ENCODE peak calls at places on chromosomes 13 and 19, in eight cellular contexts. D, P, C, R, I, L, T and S are unnamed samples.

GRCh38 chr13:112188298-112188610 is 121.3 kb downstream of the SOX1 start:
- DNase-seq in L (no peak), D (no peak), T (no peak), P (no peak), I (no peak), R (no peak), C (no peak), S (no peak)

GRCh38 chr13:75181906-75182305 is 300.1 kb downstream of the TBC1D4 start:
- DNase-seq in L (no peak), T (no peak), R (no peak), D (no peak), P (peak), I (no peak), C (no peak), S (no peak)

GRCh38 chr13:112697756-112698655 is 8.2 kb downstream of the ATP11A start:
- DNase-seq in I (no peak), P (no peak), R (no peak), D (no peak), C (no peak), L (no peak), T (no peak), S (no peak)

GRCh38 chr19:3981373-3981735 is 3.9 kb downstream of the EEF2 start:
- DNase-seq in R (no peak), P (no peak), L (no peak), T (no peak), D (no peak), I (no peak), C (no peak), S (no peak)

GRCh38 chr13:21033866-21034601 is 27.4 kb downstream of the LATS2 start:
- DNase-seq in R (no peak), C (no peak), D (no peak), P (no peak), T (no peak), I (no peak), L (no peak), S (no peak)

GRCh38 chr19:43532571-43532961 is 422 bp upstream of the ZNF575 start:
- DNase-seq in I (peak), D (peak), P (no peak), R (no peak), L (no peak), T (no peak), C (no peak), S (no peak)

GRCh38 chr19:33905937-33906577 is 109.4 kb downstream of the KCTD15 start:
- DNase-seq in P (no peak), C (peak), T (no peak), L (no peak), D (peak), R (peak), I (no peak), S (peak)

GRCh38 chr13:75647126-75647784 is 11.1 kb downstream of the LMO7 start:
- DNase-seq in C (no peak), L (no peak), D (no peak), P (no peak), T (no peak), I (no peak), R (no peak), S (peak)

GRCh38 chr13:30114586-30115256 is 192.6 kb downstream of the KATNAL1 start:
- DNase-seq in D (peak), I (peak), C (peak), T (peak), P (no peak), L (peak), R (peak), S (peak)

GRCh38 chr13:20902438-20903163 is at the start of gene XPO4:
- DNase-seq in C (peak), I (peak), D (peak), L (peak), P (peak), R (peak), T (peak), S (peak)

GRCh38 chr13:109741966-109742365 is 44.4 kb downstream of the IRS2 start:
- DNase-seq in I (no peak), L (no peak), R (no peak), D (no peak), P (no peak), C (no peak), T (no peak), S (no peak)

GRCh38 chr13:95193509-95194230 is 107.6 kb downstream of the ABCC4 start:
- DNase-seq in R (no peak), P (no peak), T (no peak), C (no peak), L (no peak), D (no peak), I (peak), S (no peak)

GRCh38 chr19:2282862-2283237 is 875 bp upstream of the PEAK3 start:
- DNase-seq in R (no peak), C (no peak), T (no peak), P (no peak), D (no peak), L (no peak), I (no peak), S (no peak)

GRCh38 chr19:43720936-43721335 is 5.1 kb downstream of the IRGC start:
- DNase-seq in I (no peak), T (no peak), P (no peak), C (no peak), D (no peak), L (no peak), R (no peak), S (no peak)

GRCh38 chr19:2223391-2223790 is 12.7 kb downstream of the PLEKHJ1 start:
- DNase-seq in I (no peak), L (no peak), P (no peak), R (no peak), T (no peak), D (no peak), C (no peak), S (no peak)

GRCh38 chr13:23069571-23069970 is 111.2 kb upstream of the SGCG start:
- DNase-seq in I (no peak), R (no peak), T (no peak), C (no peak), P (peak), D (no peak), L (no peak), S (no peak)

GRCh38 chr19:40489882-40490230 is 23.1 kb downstream of the SPTBN4 start:
- DNase-seq in P (no peak), L (no peak), T (no peak), C (no peak), D (no peak), I (no peak), R (no peak), S (no peak)

GRCh38 chr13:68078874-68079273 is 848.7 kb upstream of the PCDH9 start:
- DNase-seq in I (no peak), T (no peak), C (no peak), L (no peak), R (no peak), P (no peak), D (no peak), S (no peak)

GRCh38 chr13:88887045-88887662 is 1216.0 kb downstream of the SLITRK5 start:
- DNase-seq in R (no peak), C (no peak), T (no peak), L (no peak), P (no peak), D (no peak), I (no peak), S (no peak)

GRCh38 chr19:15421726-15422260 is 3.0 kb upstream of the AKAP8L start:
- DNase-seq in L (no peak), C (peak), T (no peak), R (no peak), D (no peak), I (peak), P (no peak), S (no peak)

GRCh38 chr13:49653478-49653877 is 25.2 kb downstream of the ARL11 start:
- DNase-seq in T (no peak), R (no peak), C (no peak), D (no peak), I (no peak), L (no peak), P (no peak), S (no peak)

GRCh38 chr19:56189785-56190184 is 7.8 kb downstream of the ZSCAN5B start:
- DNase-seq in L (no peak), R (no peak), I (no peak), D (no peak), C (no peak), P (no peak), T (no peak), S (no peak)

GRCh38 chr19:40689339-40690049 is 957 bp downstream of the NUMBL start:
- DNase-seq in R (no peak), P (no peak), T (no peak), L (no peak), D (no peak), C (peak), I (no peak), S (peak)

GRCh38 chr19:1938071-1938470 is 2.9 kb upstream of the CSNK1G2 start:
- DNase-seq in D (no peak), P (no peak), C (no peak), L (no peak), T (no peak), I (no peak), R (no peak), S (no peak)

GRCh38 chr13:70856706-70857105 is 748.5 kb upstream of the KLHL1 start:
- DNase-seq in P (no peak), I (no peak), D (no peak), C (no peak), L (no peak), R (no peak), T (no peak), S (no peak)